ENCODE peak calls at places on chromosome 18, in five cellular contexts. A is right lobe of liver, S is heart left ventricle, L is foreskin fibroblast, M is fibroblast of lung. O is an unnamed sample.

GRCh38 chr18:69897397-69898108 is 50.1 kb downstream of the CD226 start:
- DNase-seq in A (no peak), S (no peak), L (no peak), M (no peak), O (no peak)

GRCh38 chr18:50060822-50061221 is 134.1 kb downstream of the MYO5B start:
- DNase-seq in A (no peak), S (no peak), L (no peak), M (no peak), O (no peak)

GRCh38 chr18:69951182-69951581 is 3.5 kb upstream of the CD226 start:
- DNase-seq in A (no peak), S (no peak), L (peak), M (peak), O (no peak)

GRCh38 chr18:12315911-12316310 is 7.9 kb downstream of the TUBB6 start:
- DNase-seq in A (no peak), S (peak), L (no peak), M (no peak), O (no peak)

GRCh38 chr18:74534150-74534969 is at the start of gene CNDP1:
- DNase-seq in A (peak), S (no peak), L (no peak), M (no peak), O (no peak)

GRCh38 chr18:50722311-50722710 is 97.5 kb downstream of the MRO start:
- DNase-seq in A (no peak), S (no peak), L (no peak), M (no peak), O (no peak)

GRCh38 chr18:9741821-9742541 is 33.9 kb downstream of the RAB31 start:
- DNase-seq in A (no peak), S (peak), L (peak), M (no peak), O (no peak)

GRCh38 chr18:79871026-79871390 is 73.3 kb downstream of the KCNG2 start:
- DNase-seq in A (peak), S (no peak), L (no peak), M (no peak), O (no peak)

GRCh38 chr18:8673276-8674209 is 31.8 kb upstream of the MTCL1 start:
- DNase-seq in A (no peak), S (no peak), L (no peak), M (no peak), O (no peak)

GRCh38 chr18:47953471-47953931 is 23.0 kb upstream of the SMAD2 start:
- DNase-seq in A (no peak), S (peak), L (peak), M (no peak), O (no peak)

GRCh38 chr18:615773-616172 is 19.0 kb downstream of the CLUL1 start:
- DNase-seq in A (no peak), S (no peak), L (no peak), M (no peak), O (no peak)

GRCh38 chr18:61379827-61380226 is 46.6 kb downstream of the CDH20 start:
- DNase-seq in A (no peak), S (no peak), L (no peak), M (no peak), O (no peak)

GRCh38 chr18:11121426-11121825 is 27.9 kb downstream of the PIEZO2 start:
- DNase-seq in A (no peak), S (no peak), L (no peak), M (no peak), O (no peak)

GRCh38 chr18:52657063-52657462 is 317.1 kb downstream of the DCC start:
- DNase-seq in A (no peak), S (no peak), L (no peak), M (no peak), O (no peak)

GRCh38 chr18:3217930-3218647 is 1.7 kb downstream of the MYOM1 start:
- DNase-seq in A (no peak), S (no peak), L (peak), M (peak), O (no peak)

GRCh38 chr18:7512326-7512725 is 54.8 kb upstream of the PTPRM start:
- DNase-seq in A (no peak), S (no peak), L (peak), M (no peak), O (peak)

GRCh38 chr18:39742015-39742466 is 2176.4 kb upstream of the CELF4 start:
- DNase-seq in A (no peak), S (no peak), L (peak), M (peak), O (no peak)

GRCh38 chr18:70931942-70932814 is 643.3 kb downstream of the SOCS6 start:
- DNase-seq in A (no peak), S (no peak), L (peak), M (peak), O (peak)

GRCh38 chr18:9708057-9708881 is at the start of gene RAB31:
- DNase-seq in A (peak), S (peak), L (peak), M (peak), O (no peak)

GRCh38 chr18:7349181-7349837 is 118.4 kb downstream of the LRRC30 start:
- DNase-seq in A (no peak), S (no peak), L (no peak), M (no peak), O (no peak)

GRCh38 chr18:989423-989822 is 84.8 kb downstream of the ADCYAP1 start:
- DNase-seq in A (no peak), S (no peak), L (no peak), M (no peak), O (no peak)

GRCh38 chr18:79516441-79516931 is 120.8 kb downstream of the NFATC1 start:
- DNase-seq in A (no peak), S (no peak), L (no peak), M (no peak), O (no peak)

DNA sequence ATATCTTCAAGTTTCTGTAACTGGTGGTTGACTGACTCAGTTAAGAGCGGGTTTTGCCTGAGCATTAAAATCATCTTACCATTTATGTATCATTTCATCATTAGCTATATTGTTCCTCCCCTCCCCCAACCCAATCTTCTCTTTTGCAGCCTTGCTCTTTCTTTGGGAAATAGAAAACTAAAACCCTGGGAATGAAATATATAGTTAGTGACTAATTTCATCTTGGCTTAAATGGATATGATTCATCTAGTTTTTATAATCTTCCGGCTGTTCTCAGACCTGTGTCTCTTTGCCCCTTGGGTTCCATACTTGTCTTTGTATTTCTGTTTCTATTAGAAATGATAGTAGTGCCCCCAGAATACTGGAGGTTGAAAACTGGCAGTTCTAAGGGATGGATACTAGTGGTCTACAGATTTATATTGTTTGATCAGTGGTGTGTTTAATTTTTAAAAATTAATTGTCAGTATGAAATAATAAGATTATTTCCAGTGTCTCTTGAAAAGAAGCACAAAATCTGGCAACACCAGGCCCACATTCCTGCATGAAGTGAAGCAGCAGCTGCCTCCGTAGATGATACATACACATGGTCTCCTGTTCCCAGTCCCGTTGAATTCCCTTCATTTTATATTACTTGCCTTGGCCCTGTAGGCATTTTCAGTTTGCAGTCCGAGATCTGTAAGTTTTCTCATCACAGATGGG is 44.5 kb downstream of the PHLPP1 start:
- DNase-seq in A (no peak), S (no peak), L (peak), M (peak), O (no peak)
- H3K4me3 ChIP-seq in A (no peak), S (no peak), L (no peak), M (no peak), O (no peak)

DNA sequence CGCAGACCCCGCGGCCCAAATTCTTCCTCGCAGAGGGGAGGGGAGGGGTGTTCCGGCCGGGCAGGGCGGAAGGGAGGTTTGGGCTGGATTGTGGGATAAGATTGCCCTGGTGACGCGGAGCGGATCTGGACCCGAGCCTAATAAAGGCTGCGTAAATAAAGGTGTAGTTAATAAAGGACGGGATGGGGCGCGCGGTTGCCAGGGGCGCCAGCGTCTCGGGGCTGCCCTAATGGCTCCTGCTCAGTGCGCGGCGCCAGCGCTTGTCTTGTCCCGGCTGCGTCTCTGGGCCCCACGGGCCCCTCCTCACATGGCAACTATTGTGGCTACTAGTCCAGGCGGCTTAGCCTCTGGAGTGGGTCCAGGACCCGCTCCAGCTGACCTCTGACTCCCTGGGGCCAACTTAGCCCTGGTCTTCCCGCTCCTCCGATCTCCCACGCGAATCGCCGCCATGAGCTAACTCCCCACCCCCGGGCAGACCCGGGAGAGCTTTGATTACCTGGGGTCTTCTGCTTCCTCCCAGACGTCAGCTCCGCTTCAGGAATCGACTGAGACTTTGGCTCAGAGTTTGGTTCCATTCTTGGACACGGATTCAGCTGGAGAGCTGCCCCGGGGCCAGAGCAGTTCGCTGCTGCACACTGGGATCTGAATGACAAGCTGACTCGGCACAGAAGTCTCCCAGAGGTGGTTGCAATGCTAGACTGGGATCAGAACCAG is 36.5 kb downstream of the SLC25A52 start:
- DNase-seq in A (peak), S (peak), L (peak), M (peak), O (no peak)
- H3K4me3 ChIP-seq in A (peak), S (peak), L (peak), M (peak), O (peak)

DNA sequence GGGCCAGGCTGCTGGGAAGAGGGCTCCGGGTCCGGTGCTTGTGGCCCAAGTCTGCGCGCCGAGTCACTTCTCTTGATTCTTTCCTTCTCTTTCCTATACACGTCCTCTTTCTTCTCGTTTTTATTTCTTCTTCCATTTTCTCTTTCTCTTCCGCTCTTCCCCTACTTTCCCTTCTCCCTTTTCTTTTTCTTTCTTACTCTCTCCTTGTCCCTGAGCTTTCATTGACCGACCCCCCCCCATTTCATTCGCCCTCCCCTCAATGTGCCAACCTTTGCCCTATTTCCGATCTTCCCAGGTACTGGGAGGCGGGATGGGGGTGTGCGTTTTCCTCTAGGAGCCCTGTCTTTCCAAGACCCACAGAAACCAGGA is 1.8 kb downstream of the ONECUT2 start:
- DNase-seq in A (no peak), S (no peak), L (no peak), M (no peak), O (no peak)
- H3K4me3 ChIP-seq in A (peak), S (peak), L (no peak), M (no peak), O (no peak)

DNA sequence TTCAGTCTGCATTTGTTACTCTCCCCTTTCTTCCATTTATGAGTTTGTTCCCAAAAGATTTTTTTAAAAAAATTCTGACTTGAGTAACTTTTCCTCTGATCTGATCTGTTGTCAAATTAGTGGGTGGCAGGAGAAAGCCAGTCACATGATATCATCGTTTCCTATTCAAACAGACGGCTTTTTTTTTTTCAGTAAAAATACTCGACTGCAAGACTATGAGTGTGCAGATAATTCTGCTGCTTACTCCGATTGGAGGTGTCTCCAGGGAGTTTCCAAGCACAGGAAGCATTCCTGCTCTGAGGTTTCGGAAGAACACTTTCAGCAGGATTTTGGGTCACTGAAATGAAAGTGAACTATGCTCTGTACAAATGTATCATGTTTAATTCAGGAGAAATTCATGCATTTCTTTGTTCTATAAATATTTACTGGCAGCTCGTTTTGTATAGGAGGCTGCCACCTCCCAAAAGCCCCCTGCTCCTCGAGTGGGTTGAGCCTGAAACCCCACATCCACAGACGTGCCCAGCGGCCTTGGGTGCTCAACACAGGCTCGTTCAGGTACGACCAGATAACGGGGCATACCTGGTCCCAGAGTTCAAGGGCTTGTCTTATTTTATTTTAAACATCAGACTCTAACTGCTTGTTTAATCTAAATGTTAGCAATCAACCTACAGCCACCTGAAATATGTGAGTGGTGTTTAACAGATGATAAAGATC is 126.9 kb upstream of the ZNF516 start:
- DNase-seq in A (no peak), S (no peak), L (peak), M (peak), O (no peak)
- H3K4me3 ChIP-seq in A (peak), S (no peak), L (peak), M (peak), O (no peak)

GRCh38 chr18:25351280-25351772 is 640 bp downstream of the ZNF521 start:
- DNase-seq in A (no peak), S (no peak), L (no peak), M (peak), O (no peak)

GRCh38 chr18:25348361-25349130 is 3.4 kb downstream of the ZNF521 start:
- DNase-seq in A (no peak), S (no peak), L (no peak), M (no peak), O (no peak)

GRCh38 chr18:25349131-25349925 is 2.6 kb downstream of the ZNF521 start:
- DNase-seq in A (no peak), S (peak), L (peak), M (peak), O (no peak)

GRCh38 chr18:25350561-25351201 is 1.3 kb downstream of the ZNF521 start:
- DNase-seq in A (no peak), S (peak), L (peak), M (peak), O (no peak)

GRCh38 chr18:25349926-25350560 is 1.9 kb downstream of the ZNF521 start:
- DNase-seq in A (peak), S (no peak), L (peak), M (peak), O (no peak)
- H3K4me3 ChIP-seq in A (peak), S (peak), L (peak), M (peak), O (peak)

DNA sequence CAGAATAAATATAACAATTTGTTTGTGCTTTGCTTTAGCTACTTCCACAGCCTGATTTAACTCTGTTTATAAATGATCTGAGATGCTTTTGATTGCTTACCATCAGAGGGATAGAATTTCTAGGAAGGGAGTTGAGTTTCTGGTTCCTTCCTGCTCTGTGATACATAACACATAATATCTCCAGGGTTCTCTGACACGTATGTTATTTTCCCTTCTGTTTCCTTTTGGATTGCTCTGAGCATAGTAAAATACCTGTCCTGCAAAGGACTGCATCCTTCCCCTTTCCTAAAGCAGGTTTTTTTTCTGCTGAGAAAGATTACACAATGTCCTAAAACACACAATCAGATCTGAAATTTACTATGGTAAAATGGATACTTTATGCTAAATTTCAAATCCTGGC is 76.1 kb downstream of the CABYR start:
- DNase-seq in A (no peak), S (no peak), L (no peak), M (no peak), O (no peak)
- H3K4me3 ChIP-seq in A (no peak), S (no peak), L (no peak), M (no peak), O (no peak)

GRCh38 chr18:55439036-55439435 is 149.0 kb downstream of the TCF4 start:
- DNase-seq in A (no peak), S (no peak), L (no peak), M (no peak), O (no peak)

GRCh38 chr18:55442561-55442960 is 145.4 kb downstream of the TCF4 start:
- DNase-seq in A (no peak), S (no peak), L (no peak), M (no peak), O (no peak)

GRCh38 chr18:55444496-55444895 is 143.5 kb downstream of the TCF4 start:
- DNase-seq in A (no peak), S (no peak), L (no peak), M (no peak), O (no peak)

GRCh38 chr18:55435592-55435991 is 152.4 kb downstream of the TCF4 start:
- DNase-seq in A (no peak), S (no peak), L (no peak), M (no peak), O (no peak)

DNA sequence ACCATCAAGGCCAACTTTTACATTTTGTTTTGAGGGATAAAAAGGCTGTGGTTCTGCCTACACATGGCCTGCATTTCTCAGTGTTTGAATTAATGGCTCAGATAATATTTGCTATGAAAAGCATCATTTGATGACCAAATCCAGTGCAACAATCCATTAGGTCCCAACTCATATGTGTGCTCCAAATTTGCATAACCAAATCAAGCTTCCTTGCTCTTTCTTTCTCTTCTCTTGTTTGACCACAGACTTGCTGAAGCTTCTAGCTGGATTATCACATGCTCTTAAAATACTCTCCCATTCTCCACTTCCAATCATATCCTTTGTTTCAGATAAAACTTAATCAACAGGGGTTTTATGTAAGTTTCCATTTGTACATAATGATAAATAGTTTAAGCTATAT is 147.0 kb downstream of the TCF4 start:
- DNase-seq in A (no peak), S (no peak), L (no peak), M (no peak), O (no peak)
- H3K4me3 ChIP-seq in A (no peak), S (no peak), L (no peak), M (no peak), O (no peak)

GRCh38 chr18:35410561-35410960 is 33.4 kb upstream of the ZNF396 start:
- DNase-seq in A (no peak), S (no peak), L (no peak), M (no peak), O (no peak)

GRCh38 chr18:35408843-35409261 is 31.7 kb upstream of the ZNF396 start:
- DNase-seq in A (no peak), S (no peak), L (no peak), M (no peak), O (no peak)

GRCh38 chr18:35409921-35410320 is 32.8 kb upstream of the ZNF396 start:
- DNase-seq in A (no peak), S (no peak), L (peak), M (no peak), O (no peak)

GRCh38 chr18:35406666-35407065 is 29.5 kb upstream of the ZNF396 start:
- DNase-seq in A (no peak), S (no peak), L (no peak), M (no peak), O (no peak)

DNA sequence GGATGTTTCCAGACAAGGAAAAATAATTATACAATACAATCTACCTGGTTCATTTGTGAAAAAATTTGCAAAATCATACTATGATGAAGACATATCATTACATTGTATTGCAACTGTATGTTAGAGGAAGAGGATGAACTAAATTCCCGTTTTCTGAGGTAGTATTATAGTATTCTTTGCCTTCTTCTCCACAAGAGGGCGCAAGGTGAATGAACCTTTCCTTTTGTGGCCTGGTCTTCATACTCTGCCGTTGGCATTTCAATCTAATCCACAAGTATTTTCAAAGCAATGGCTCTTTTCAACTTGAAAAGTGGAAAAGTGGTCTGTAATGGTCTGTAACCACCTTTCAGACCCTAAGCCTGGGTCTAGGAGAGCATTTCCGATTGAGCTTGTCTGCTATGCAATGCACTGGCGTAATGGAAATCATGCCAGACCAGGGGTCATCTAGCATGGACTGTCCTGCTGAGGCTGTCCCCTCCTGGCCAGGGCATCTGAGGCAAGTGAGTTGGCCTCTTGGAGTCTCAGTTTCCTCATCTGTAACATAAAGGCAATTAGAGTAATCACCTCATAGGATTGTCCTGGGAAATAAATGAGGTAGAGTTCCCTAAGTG is 30.8 kb upstream of the ZNF396 start:
- DNase-seq in A (no peak), S (no peak), L (peak), M (peak), O (peak)
- H3K4me3 ChIP-seq in A (no peak), S (no peak), L (no peak), M (no peak), O (no peak)

O was measured in AG09309.